ENCODE peak calls at places on chromosomes 5 and 9, in six cellular contexts. R, M, K, G, T and I are unnamed samples.

GRCh38 chr5:112485802-112486427 is 66.8 kb upstream of the EPB41L4A start:
- DNase-seq in T (no peak), R (no peak), M (no peak), G (no peak), K (no peak), I (no peak)

GRCh38 chr9:21634951-21635350 is 152.8 kb upstream of the IFNE start:
- DNase-seq in R (no peak), K (no peak), G (no peak), T (no peak), M (no peak), I (no peak)

GRCh38 chr9:92385474-92385873 is 18.9 kb downstream of the OGN start:
- DNase-seq in R (no peak), G (no peak), M (no peak), K (no peak), T (no peak), I (no peak)

GRCh38 chr5:125829349-125829748 is 593.9 kb upstream of the GRAMD2B start:
- DNase-seq in M (no peak), G (no peak), K (no peak), R (no peak), T (no peak), I (no peak)

GRCh38 chr5:155700333-155700732 is 626.6 kb upstream of the SGCD start:
- DNase-seq in R (no peak), K (no peak), T (no peak), M (no peak), G (no peak), I (no peak)

GRCh38 chr5:145396888-145397287 is 438.3 kb downstream of the PRELID2 start:
- DNase-seq in T (no peak), G (no peak), M (no peak), R (no peak), K (no peak), I (no peak)

GRCh38 chr9:121281614-121282291 is 13.8 kb downstream of the GSN start:
- DNase-seq in G (peak), T (no peak), K (peak), M (no peak), R (peak), I (no peak)

GRCh38 chr5:80061005-80061404 is 25.9 kb downstream of the THBS4 start:
- DNase-seq in K (no peak), R (no peak), G (no peak), M (no peak), T (no peak), I (no peak)

GRCh38 chr5:137871571-137871970 is 3.9 kb downstream of the MYOT start:
- DNase-seq in G (no peak), T (no peak), K (no peak), M (no peak), R (no peak), I (no peak)

GRCh38 chr5:154502180-154502579 is 24.2 kb upstream of the HAND1 start:
- DNase-seq in M (no peak), R (no peak), T (no peak), K (no peak), G (no peak), I (no peak)